ENCODE peak calls at places on chromosomes 5 and 9, in seven cellular contexts. X, A, G, R, L, W and J are unnamed samples.

GRCh38 chr9:110880123-110880522 is 158.1 kb downstream of the LPAR1 start:
- DNase-seq in X (peak; percentile 52), A (no peak), G (no peak), R (no peak), L (peak; percentile 73), W (no peak), J (no peak)

GRCh38 chr9:125850763-125851162 is 103.6 kb downstream of the PBX3 start:
- DNase-seq in X (no peak), A (no peak), G (peak; percentile 3), R (peak; percentile 2), L (peak; percentile 30), W (no peak), J (no peak)

GRCh38 chr9:21559402-21560280 is 77.5 kb upstream of the IFNE start:
- DNase-seq in X (peak; percentile 61), A (peak; percentile 80), G (peak; percentile 88), R (no peak), L (peak; percentile 78), W (peak; percentile 86), J (peak; percentile 90)

GRCh38 chr5:180122875-180123274 is 51.3 kb upstream of the RNF130 start:
- DNase-seq in X (no peak), A (no peak), G (no peak), R (no peak), L (no peak), W (no peak), J (no peak)

GRCh38 chr5:148653840-148654781 is at the start of gene HTR4:
- DNase-seq in X (no peak), A (peak; percentile 28), G (peak; percentile 6), R (peak; percentile 11), L (no peak), W (no peak), J (peak; percentile 84)

GRCh38 chr9:137445275-137445807 is 4.2 kb upstream of the ENTPD8 start:
- DNase-seq in X (peak; percentile 75), A (peak; percentile 90), G (peak; percentile 87), R (peak; percentile 43), L (peak; percentile 80), W (peak; percentile 72), J (peak; percentile 89)

GRCh38 chr9:136526625-136527066 is 19.2 kb downstream of the NOTCH1 start:
- DNase-seq in X (no peak), A (no peak), G (peak; percentile 20), R (peak; percentile 61), L (no peak), W (no peak), J (peak; percentile 93)

GRCh38 chr5:142716963-142717362 is 31.1 kb upstream of the FGF1 start:
- DNase-seq in X (peak; percentile 64), A (peak; percentile 69), G (peak; percentile 70), R (no peak), L (peak; percentile 74), W (peak; percentile 14), J (peak; percentile 59)

GRCh38 chr5:76273491-76273890 is 129.6 kb upstream of the IQGAP2 start:
- DNase-seq in X (no peak), A (no peak), G (no peak), R (no peak), L (no peak), W (no peak), J (peak; percentile 96)

GRCh38 chr9:123349033-123349432 is 7.0 kb upstream of the CRB2 start:
- DNase-seq in X (no peak), A (no peak), G (no peak), R (no peak), L (no peak), W (no peak), J (no peak)

GRCh38 chr9:111066427-111066826 is 28.2 kb upstream of the LPAR1 start:
- DNase-seq in X (no peak), A (no peak), G (no peak), R (no peak), L (peak; percentile 49), W (no peak), J (no peak)

GRCh38 chr9:134885647-134886412 is 5.2 kb downstream of the FCN2 start:
- DNase-seq in X (no peak), A (peak; percentile 5), G (no peak), R (no peak), L (no peak), W (no peak), J (no peak)

GRCh38 chr5:149221731-149222342 is 49.8 kb upstream of the AFAP1L1 start:
- DNase-seq in X (peak; percentile 37), A (no peak), G (no peak), R (no peak), L (no peak), W (no peak), J (no peak)

GRCh38 chr9:77518688-77519087 is 129.4 kb downstream of the GNA14 start:
- DNase-seq in X (no peak), A (no peak), G (no peak), R (no peak), L (no peak), W (no peak), J (no peak)

GRCh38 chr5:177966009-177966838 is 29.8 kb downstream of the PROP1 start:
- DNase-seq in X (no peak), A (no peak), G (no peak), R (no peak), L (no peak), W (no peak), J (no peak)

GRCh38 chr5:111251941-111252340 is 27.8 kb downstream of the CAMK4 start:
- DNase-seq in X (no peak), A (no peak), G (no peak), R (no peak), L (no peak), W (no peak), J (no peak)

GRCh38 chr5:89351232-89351631 is 468.2 kb upstream of the MEF2C start:
- DNase-seq in X (peak; percentile 88), A (no peak), G (no peak), R (no peak), L (peak; percentile 62), W (no peak), J (no peak)

GRCh38 chr5:179139111-179139935 is 79.2 kb downstream of the ZNF354C start:
- DNase-seq in X (no peak), A (no peak), G (no peak), R (no peak), L (no peak), W (no peak), J (no peak)